ENCODE peak calls at places on chromosomes 1 and 21, in seven cellular contexts. One of them, this sample, is unnamed.

GRCh38 chr1:154697710-154698109 is 89.7 kb upstream of the ADAR start:
- DNase-seq in IMR-90: no peak
- DNase-seq in H9: no peak
- DNase-seq in neuronal stem cell: no peak
- DNase-seq in mesenchymal stem cell: peak
- DNase-seq in H1: no peak
- DNase-seq in trophoblast cell: no peak
- DNase-seq in this sample: no peak

GRCh38 chr1:42105025-42105424 is 48.2 kb upstream of the GUCA2B start:
- DNase-seq in IMR-90: no peak
- DNase-seq in H9: no peak
- DNase-seq in neuronal stem cell: no peak
- DNase-seq in mesenchymal stem cell: no peak
- DNase-seq in H1: no peak
- DNase-seq in trophoblast cell: no peak
- DNase-seq in this sample: no peak

GRCh38 chr1:161307230-161307768 is 2.5 kb downstream of the MPZ start:
- DNase-seq in IMR-90: peak
- DNase-seq in H9: no peak
- DNase-seq in neuronal stem cell: no peak
- DNase-seq in mesenchymal stem cell: peak
- DNase-seq in H1: no peak
- DNase-seq in trophoblast cell: no peak
- DNase-seq in this sample: peak

GRCh38 chr1:79264285-79264684 is 257.8 kb upstream of the ADGRL4 start:
- DNase-seq in IMR-90: no peak
- DNase-seq in H9: no peak
- DNase-seq in neuronal stem cell: no peak
- DNase-seq in mesenchymal stem cell: no peak
- DNase-seq in H1: no peak
- DNase-seq in trophoblast cell: no peak
- DNase-seq in this sample: no peak

GRCh38 chr21:38712076-38712475 is 93.7 kb upstream of the ETS2 start:
- DNase-seq in IMR-90: peak
- DNase-seq in H9: peak
- DNase-seq in neuronal stem cell: no peak
- DNase-seq in mesenchymal stem cell: peak
- DNase-seq in H1: no peak
- DNase-seq in trophoblast cell: no peak
- DNase-seq in this sample: peak

GRCh38 chr1:61914823-61915482 is 172.7 kb downstream of the PATJ start:
- DNase-seq in IMR-90: no peak
- DNase-seq in H9: no peak
- DNase-seq in neuronal stem cell: peak
- DNase-seq in mesenchymal stem cell: no peak
- DNase-seq in H1: no peak
- DNase-seq in trophoblast cell: no peak
- DNase-seq in this sample: no peak

GRCh38 chr1:156025873-156026272 is 5.1 kb upstream of the SSR2 start:
- DNase-seq in IMR-90: peak
- DNase-seq in H9: peak
- DNase-seq in neuronal stem cell: peak
- DNase-seq in mesenchymal stem cell: peak
- DNase-seq in H1: peak
- DNase-seq in trophoblast cell: peak
- DNase-seq in this sample: peak

GRCh38 chr21:29205009-29205408 is 74.6 kb downstream of the MAP3K7CL start:
- DNase-seq in IMR-90: no peak
- DNase-seq in H9: no peak
- DNase-seq in neuronal stem cell: no peak
- DNase-seq in mesenchymal stem cell: no peak
- DNase-seq in H1: no peak
- DNase-seq in trophoblast cell: no peak
- DNase-seq in this sample: no peak

GRCh38 chr1:94095112-94095637 is 25.8 kb downstream of the ABCA4 start:
- DNase-seq in IMR-90: peak
- DNase-seq in H9: no peak
- DNase-seq in neuronal stem cell: no peak
- DNase-seq in mesenchymal stem cell: peak
- DNase-seq in H1: no peak
- DNase-seq in trophoblast cell: no peak
- DNase-seq in this sample: no peak

GRCh38 chr21:19913995-19914394 is 1084.2 kb upstream of the NCAM2 start:
- DNase-seq in IMR-90: no peak
- DNase-seq in H9: no peak
- DNase-seq in neuronal stem cell: no peak
- DNase-seq in mesenchymal stem cell: no peak
- DNase-seq in H1: no peak
- DNase-seq in trophoblast cell: no peak
- DNase-seq in this sample: no peak
- H2BK120ac ChIP-seq in IMR-90: no peak
- H2BK120ac ChIP-seq in H9: no peak
- H2BK120ac ChIP-seq in neuronal stem cell: no peak
- H2BK120ac ChIP-seq in mesenchymal stem cell: no peak
- H2BK120ac ChIP-seq in H1: no peak
- H2BK120ac ChIP-seq in trophoblast cell: no peak
- H2BK120ac ChIP-seq in this sample: no peak

GRCh38 chr1:4308826-4309225 is 345.6 kb upstream of the AJAP1 start:
- DNase-seq in IMR-90: no peak
- DNase-seq in H9: no peak
- DNase-seq in neuronal stem cell: no peak
- DNase-seq in mesenchymal stem cell: no peak
- DNase-seq in H1: no peak
- DNase-seq in trophoblast cell: no peak
- DNase-seq in this sample: no peak

GRCh38 chr1:4306559-4307467 is 347.6 kb upstream of the AJAP1 start:
- DNase-seq in IMR-90: no peak
- DNase-seq in H9: peak
- DNase-seq in neuronal stem cell: no peak
- DNase-seq in mesenchymal stem cell: no peak
- DNase-seq in H1: no peak
- DNase-seq in trophoblast cell: no peak
- DNase-seq in this sample: no peak

GRCh38 chr1:4307911-4308545 is 346.4 kb upstream of the AJAP1 start:
- DNase-seq in IMR-90: no peak
- DNase-seq in H9: peak
- DNase-seq in neuronal stem cell: no peak
- DNase-seq in mesenchymal stem cell: no peak
- DNase-seq in H1: no peak
- DNase-seq in trophoblast cell: no peak
- DNase-seq in this sample: no peak

GRCh38 chr1:4305526-4306301 is 348.7 kb upstream of the AJAP1 start:
- DNase-seq in IMR-90: no peak
- DNase-seq in H9: peak
- DNase-seq in neuronal stem cell: no peak
- DNase-seq in mesenchymal stem cell: no peak
- DNase-seq in H1: no peak
- DNase-seq in trophoblast cell: no peak
- DNase-seq in this sample: no peak

DNA sequence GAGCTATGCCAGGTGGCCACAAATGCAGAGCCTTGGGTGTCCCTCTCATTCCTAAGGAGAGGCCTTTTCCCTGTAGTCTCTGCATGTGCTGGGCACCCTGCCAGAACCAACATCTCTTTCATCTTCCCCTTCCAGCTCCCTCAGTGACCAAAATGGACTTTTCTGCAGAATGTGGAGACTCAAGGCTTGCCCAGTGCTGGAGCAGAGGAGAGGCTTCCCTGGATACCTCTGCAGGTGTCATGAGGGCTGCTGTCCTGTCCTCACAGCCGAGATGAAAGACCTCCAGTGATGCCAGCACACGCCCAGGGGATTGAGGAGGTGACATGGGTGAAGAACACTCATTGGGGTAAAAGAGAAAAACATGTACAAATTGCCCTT is 347.0 kb upstream of the AJAP1 start:
- DNase-seq in IMR-90: no peak
- DNase-seq in H9: peak
- DNase-seq in neuronal stem cell: no peak
- DNase-seq in mesenchymal stem cell: no peak
- DNase-seq in H1: no peak
- DNase-seq in trophoblast cell: no peak
- DNase-seq in this sample: no peak
- H2BK120ac ChIP-seq in IMR-90: no peak
- H2BK120ac ChIP-seq in H9: no peak
- H2BK120ac ChIP-seq in neuronal stem cell: no peak
- H2BK120ac ChIP-seq in mesenchymal stem cell: no peak
- H2BK120ac ChIP-seq in H1: no peak
- H2BK120ac ChIP-seq in trophoblast cell: no peak
- H2BK120ac ChIP-seq in this sample: no peak

GRCh38 chr21:37514038-37514665 is 147.6 kb downstream of the DYRK1A start:
- DNase-seq in IMR-90: no peak
- DNase-seq in H9: no peak
- DNase-seq in neuronal stem cell: no peak
- DNase-seq in mesenchymal stem cell: no peak
- DNase-seq in H1: no peak
- DNase-seq in trophoblast cell: no peak
- DNase-seq in this sample: no peak
- H2BK120ac ChIP-seq in IMR-90: no peak
- H2BK120ac ChIP-seq in H9: no peak
- H2BK120ac ChIP-seq in neuronal stem cell: no peak
- H2BK120ac ChIP-seq in mesenchymal stem cell: no peak
- H2BK120ac ChIP-seq in H1: no peak
- H2BK120ac ChIP-seq in trophoblast cell: no peak
- H2BK120ac ChIP-seq in this sample: no peak

GRCh38 chr1:158527190-158527815 is 26.9 kb downstream of the OR6Y1 start:
- DNase-seq in IMR-90: peak
- DNase-seq in H9: no peak
- DNase-seq in neuronal stem cell: no peak
- DNase-seq in mesenchymal stem cell: peak
- DNase-seq in H1: no peak
- DNase-seq in trophoblast cell: no peak
- DNase-seq in this sample: peak
- H2BK120ac ChIP-seq in IMR-90: no peak
- H2BK120ac ChIP-seq in H9: no peak
- H2BK120ac ChIP-seq in neuronal stem cell: no peak
- H2BK120ac ChIP-seq in mesenchymal stem cell: no peak
- H2BK120ac ChIP-seq in H1: no peak
- H2BK120ac ChIP-seq in trophoblast cell: no peak
- H2BK120ac ChIP-seq in this sample: no peak

GRCh38 chr21:45788635-45789506 is 145.3 kb downstream of the PCBP3 start:
- DNase-seq in IMR-90: peak
- DNase-seq in H9: no peak
- DNase-seq in neuronal stem cell: no peak
- DNase-seq in mesenchymal stem cell: peak
- DNase-seq in H1: no peak
- DNase-seq in trophoblast cell: no peak
- DNase-seq in this sample: no peak
- H2BK120ac ChIP-seq in IMR-90: no peak
- H2BK120ac ChIP-seq in H9: no peak
- H2BK120ac ChIP-seq in neuronal stem cell: no peak
- H2BK120ac ChIP-seq in mesenchymal stem cell: no peak
- H2BK120ac ChIP-seq in H1: no peak
- H2BK120ac ChIP-seq in trophoblast cell: no peak
- H2BK120ac ChIP-seq in this sample: no peak

GRCh38 chr1:51541313-51542050 is 22.4 kb upstream of the EPS15 start:
- DNase-seq in IMR-90: no peak
- DNase-seq in H9: no peak
- DNase-seq in neuronal stem cell: no peak
- DNase-seq in mesenchymal stem cell: no peak
- DNase-seq in H1: no peak
- DNase-seq in trophoblast cell: no peak
- DNase-seq in this sample: no peak

GRCh38 chr1:51543877-51544276 is 24.8 kb upstream of the EPS15 start:
- DNase-seq in IMR-90: no peak
- DNase-seq in H9: no peak
- DNase-seq in neuronal stem cell: no peak
- DNase-seq in mesenchymal stem cell: no peak
- DNase-seq in H1: no peak
- DNase-seq in trophoblast cell: no peak
- DNase-seq in this sample: no peak

GRCh38 chr1:51537568-51537967 is 18.5 kb upstream of the EPS15 start:
- DNase-seq in IMR-90: no peak
- DNase-seq in H9: no peak
- DNase-seq in neuronal stem cell: no peak
- DNase-seq in mesenchymal stem cell: no peak
- DNase-seq in H1: no peak
- DNase-seq in trophoblast cell: no peak
- DNase-seq in this sample: no peak

GRCh38 chr1:51542158-51542953 is 23.3 kb upstream of the EPS15 start:
- DNase-seq in IMR-90: no peak
- DNase-seq in H9: no peak
- DNase-seq in neuronal stem cell: no peak
- DNase-seq in mesenchymal stem cell: no peak
- DNase-seq in H1: no peak
- DNase-seq in trophoblast cell: no peak
- DNase-seq in this sample: no peak
- H2BK120ac ChIP-seq in IMR-90: no peak
- H2BK120ac ChIP-seq in H9: no peak
- H2BK120ac ChIP-seq in neuronal stem cell: no peak
- H2BK120ac ChIP-seq in mesenchymal stem cell: no peak
- H2BK120ac ChIP-seq in H1: no peak
- H2BK120ac ChIP-seq in trophoblast cell: no peak
- H2BK120ac ChIP-seq in this sample: no peak

GRCh38 chr1:11373029-11373964 is 100.3 kb downstream of the UBIAD1 start:
- DNase-seq in IMR-90: no peak
- DNase-seq in H9: no peak
- DNase-seq in neuronal stem cell: no peak
- DNase-seq in mesenchymal stem cell: no peak
- DNase-seq in H1: no peak
- DNase-seq in trophoblast cell: no peak
- DNase-seq in this sample: no peak
- H2BK120ac ChIP-seq in IMR-90: no peak
- H2BK120ac ChIP-seq in H9: no peak
- H2BK120ac ChIP-seq in neuronal stem cell: no peak
- H2BK120ac ChIP-seq in mesenchymal stem cell: no peak
- H2BK120ac ChIP-seq in H1: peak
- H2BK120ac ChIP-seq in trophoblast cell: no peak
- H2BK120ac ChIP-seq in this sample: no peak

GRCh38 chr1:2230781-2231666 is 2.9 kb downstream of the SKI start:
- DNase-seq in IMR-90: no peak
- DNase-seq in H9: no peak
- DNase-seq in neuronal stem cell: no peak
- DNase-seq in mesenchymal stem cell: peak
- DNase-seq in H1: peak
- DNase-seq in trophoblast cell: no peak
- DNase-seq in this sample: no peak
- H2BK120ac ChIP-seq in IMR-90: no peak
- H2BK120ac ChIP-seq in H9: no peak
- H2BK120ac ChIP-seq in neuronal stem cell: no peak
- H2BK120ac ChIP-seq in mesenchymal stem cell: no peak
- H2BK120ac ChIP-seq in H1: no peak
- H2BK120ac ChIP-seq in trophoblast cell: no peak
- H2BK120ac ChIP-seq in this sample: no peak

This sample was measured in mesendoderm.